ENCODE peak calls at places on chromosome 11, in five cellular contexts. W is HT1080, K is dorsolateral prefrontal cortex, O is GF-D8, V is GM12892. N is an unnamed sample.
A peak's percentile ranks its signal among the peaks of the same experiment; 100 is the strongest.

GRCh38 chr11:362642-363442 is 6.5 kb upstream of the B4GALNT4 start:
- DNase-seq in W (no peak), O (no peak), K (no peak), V (no peak), N (no peak)

GRCh38 chr11:69703711-69704507 is at the start of gene FGF19:
- DNase-seq in W (no peak), O (no peak), V (no peak), K (no peak), N (no peak)

GRCh38 chr11:83259559-83259958 is 26.6 kb downstream of the CCDC90B start:
- DNase-seq in O (no peak), V (no peak), K (no peak), W (no peak), N (no peak)

GRCh38 chr11:27700351-27701261 is at the start of gene BDNF:
- DNase-seq in K (no peak), W (peak; percentile 52), V (no peak), O (no peak), N (no peak)

GRCh38 chr11:16632295-16633200 is 105.9 kb upstream of the C11orf58 start:
- DNase-seq in W (peak; percentile 52), K (no peak), V (no peak), O (no peak), N (no peak)

GRCh38 chr11:14584595-14584994 is 59.0 kb upstream of the PDE3B start:
- DNase-seq in K (no peak), V (no peak), O (no peak), W (no peak), N (no peak)

GRCh38 chr11:1561955-1562354 is 10.1 kb downstream of the DUSP8 start:
- DNase-seq in V (no peak), W (no peak), O (no peak), K (no peak), N (no peak)

GRCh38 chr11:88359529-88359928 is 22.0 kb upstream of the CTSC start:
- DNase-seq in W (no peak), K (no peak), O (peak; percentile 72), V (no peak), N (no peak)

GRCh38 chr11:14119357-14119756 is 156.8 kb downstream of the SPON1 start:
- DNase-seq in K (no peak), W (peak; percentile 68), V (no peak), O (no peak), N (no peak)

GRCh38 chr11:44083906-44084305 is 11.6 kb upstream of the EXT2 start:
- DNase-seq in W (no peak), O (no peak), K (no peak), V (no peak), N (no peak)